ENCODE peak calls at places on chromosomes 7 and 10, in seven cellular contexts. L is renal cortical epithelial cell, B is skeletal muscle cell, V is neuronal stem cell, O is AG04449, I is lung microvascular endothelial cell, A is kidney epithelial cell. Z is an unnamed sample.

GRCh38 chr10:71244638-71245419 is 32.5 kb downstream of the UNC5B start:
- DNase-seq in L (no peak), B (peak), V (no peak), O (no peak), I (peak), A (no peak), Z (peak)

GRCh38 chr10:32153931-32154330 is 97.7 kb upstream of the KIF5B start:
- DNase-seq in L (no peak), B (no peak), V (no peak), O (no peak), I (no peak), A (no peak), Z (no peak)

GRCh38 chr7:106418094-106418493 is 133.3 kb upstream of the NAMPT start:
- DNase-seq in L (peak), B (peak), V (no peak), O (no peak), I (peak), A (no peak), Z (peak)

GRCh38 chr10:11505636-11506035 is 105.8 kb downstream of the USP6NL start:
- DNase-seq in L (no peak), B (no peak), V (peak), O (no peak), I (no peak), A (no peak), Z (no peak)

GRCh38 chr10:99983280-99983988 is 26.3 kb downstream of the DNMBP start:
- DNase-seq in L (peak), B (peak), V (no peak), O (no peak), I (peak), A (no peak), Z (peak)

GRCh38 chr7:101700424-101700823 is 71.3 kb upstream of the MYL10 start:
- DNase-seq in L (no peak), B (no peak), V (no peak), O (no peak), I (no peak), A (no peak), Z (no peak)

GRCh38 chr10:34109481-34109880 is 705.6 kb downstream of the PARD3 start:
- DNase-seq in L (no peak), B (no peak), V (no peak), O (no peak), I (no peak), A (no peak), Z (no peak)

GRCh38 chr7:45647426-45647825 is 73.3 kb downstream of the ADCY1 start:
- DNase-seq in L (no peak), B (no peak), V (no peak), O (no peak), I (no peak), A (no peak), Z (no peak)

GRCh38 chr10:62015994-62016393 is 114.5 kb downstream of the ARID5B start:
- DNase-seq in L (no peak), B (no peak), V (no peak), O (no peak), I (no peak), A (no peak), Z (no peak)

GRCh38 chr7:111951027-111951426 is 255.2 kb downstream of the DOCK4 start:
- DNase-seq in L (no peak), B (no peak), V (no peak), O (no peak), I (no peak), A (no peak), Z (no peak)

GRCh38 chr7:1922071-1922869 is 252.2 kb downstream of the ELFN1 start:
- DNase-seq in L (no peak), B (no peak), V (no peak), O (no peak), I (no peak), A (no peak), Z (peak)